ENCODE peak calls at places on chromosome 9, in ten cellular contexts. R, T, J, H, B, Z, P, E, N and U are unnamed samples.

GRCh38 chr9:124869986-124870560 is 8.1 kb downstream of the ARPC5L start:
- DNase-seq in P (peak; percentile 83), J (no peak), Z (no peak), T (peak; percentile 46), E (no peak), H (peak; percentile 87), N (peak; percentile 52), R (peak; percentile 65), B (peak; percentile 44), U (peak; percentile 63)

GRCh38 chr9:127991017-127991756 is 10.4 kb upstream of the EEIG1 start:
- DNase-seq in J (no peak), P (peak; percentile 83), R (peak; percentile 74), Z (no peak), B (no peak), N (no peak), T (peak; percentile 81), E (peak; percentile 92), H (no peak), U (peak; percentile 98)

GRCh38 chr9:126147186-126147585 is 179.4 kb upstream of the MVB12B start:
- DNase-seq in J (no peak), T (no peak), E (no peak), R (no peak), N (no peak), B (no peak), P (no peak), H (no peak), Z (no peak), U (no peak)

GRCh38 chr9:80899208-80899607 is 790.1 kb downstream of the TLE1 start:
- DNase-seq in B (peak; percentile 69), H (no peak), P (no peak), R (no peak), N (no peak), Z (peak; percentile 23), E (no peak), T (no peak), J (no peak), U (no peak)

GRCh38 chr9:134376386-134377142 is 50.3 kb downstream of the RXRA start:
- DNase-seq in J (no peak), B (no peak), T (peak; percentile 33), P (no peak), N (no peak), R (peak; percentile 88), Z (no peak), E (no peak), H (no peak), U (no peak)

GRCh38 chr9:79289856-79290255 is 281.9 kb upstream of the TLE4 start:
- DNase-seq in J (no peak), P (no peak), Z (no peak), B (no peak), R (no peak), H (no peak), E (no peak), N (no peak), T (no peak), U (no peak)

GRCh38 chr9:78443946-78444345 is 147.0 kb downstream of the PSAT1 start:
- DNase-seq in P (no peak), T (no peak), Z (peak; percentile 19), N (no peak), B (no peak), R (no peak), H (no peak), E (no peak), J (no peak), U (no peak)

GRCh38 chr9:137138701-137139467 is at the start of gene GRIN1:
- DNase-seq in P (no peak), T (no peak), B (no peak), H (peak; percentile 32), N (peak; percentile 28), J (no peak), E (no peak), Z (no peak), R (no peak), U (no peak)

GRCh38 chr9:73264636-73265035 is 113.0 kb downstream of the ANXA1 start:
- DNase-seq in T (no peak), J (no peak), B (peak; percentile 51), N (no peak), E (no peak), H (no peak), Z (no peak), P (no peak), R (no peak), U (no peak)

GRCh38 chr9:36911601-36912412 is 122.3 kb downstream of the PAX5 start:
- DNase-seq in R (no peak), H (no peak), J (no peak), Z (no peak), N (no peak), T (no peak), B (no peak), E (no peak), P (no peak), U (no peak)

GRCh38 chr9:89608646-89609335 is 4.0 kb downstream of the GADD45G start:
- DNase-seq in Z (no peak), J (no peak), P (no peak), N (no peak), E (no peak), H (no peak), B (no peak), R (no peak), T (no peak), U (no peak)

GRCh38 chr9:78620764-78621163 is 323.8 kb downstream of the PSAT1 start:
- DNase-seq in Z (peak; percentile 83), R (no peak), T (no peak), P (no peak), J (peak; percentile 55), N (no peak), H (no peak), E (no peak), B (peak; percentile 50), U (no peak)

GRCh38 chr9:124676159-124676551 is 95.0 kb downstream of the NR6A1 start:
- DNase-seq in J (no peak), B (no peak), N (no peak), P (no peak), T (peak; percentile 36), H (no peak), Z (no peak), R (no peak), E (no peak), U (no peak)

GRCh38 chr9:112925058-112925641 is 34.5 kb upstream of the SLC46A2 start:
- DNase-seq in N (peak; percentile 24), P (no peak), H (no peak), J (no peak), E (peak; percentile 38), R (no peak), T (peak; percentile 22), Z (no peak), B (peak; percentile 20), U (peak; percentile 61)

GRCh38 chr9:27572566-27572917 is 739 bp downstream of the C9orf72 start:
- DNase-seq in P (no peak), R (no peak), J (no peak), N (peak; percentile 83), T (peak; percentile 69), H (peak; percentile 73), B (peak; percentile 67), Z (no peak), E (peak; percentile 74), U (peak; percentile 63)

GRCh38 chr9:21317956-21318923 is 13.1 kb upstream of the IFNA5 start:
- DNase-seq in J (no peak), R (no peak), T (peak; percentile 48), P (no peak), N (peak; percentile 56), E (no peak), B (peak; percentile 25), H (no peak), Z (peak; percentile 10), U (peak; percentile 63)

GRCh38 chr9:135909371-135909770 is 2.0 kb upstream of the CAMSAP1 start:
- DNase-seq in P (no peak), E (no peak), T (no peak), Z (no peak), B (no peak), R (no peak), J (no peak), N (no peak), H (no peak), U (no peak)

DNA sequence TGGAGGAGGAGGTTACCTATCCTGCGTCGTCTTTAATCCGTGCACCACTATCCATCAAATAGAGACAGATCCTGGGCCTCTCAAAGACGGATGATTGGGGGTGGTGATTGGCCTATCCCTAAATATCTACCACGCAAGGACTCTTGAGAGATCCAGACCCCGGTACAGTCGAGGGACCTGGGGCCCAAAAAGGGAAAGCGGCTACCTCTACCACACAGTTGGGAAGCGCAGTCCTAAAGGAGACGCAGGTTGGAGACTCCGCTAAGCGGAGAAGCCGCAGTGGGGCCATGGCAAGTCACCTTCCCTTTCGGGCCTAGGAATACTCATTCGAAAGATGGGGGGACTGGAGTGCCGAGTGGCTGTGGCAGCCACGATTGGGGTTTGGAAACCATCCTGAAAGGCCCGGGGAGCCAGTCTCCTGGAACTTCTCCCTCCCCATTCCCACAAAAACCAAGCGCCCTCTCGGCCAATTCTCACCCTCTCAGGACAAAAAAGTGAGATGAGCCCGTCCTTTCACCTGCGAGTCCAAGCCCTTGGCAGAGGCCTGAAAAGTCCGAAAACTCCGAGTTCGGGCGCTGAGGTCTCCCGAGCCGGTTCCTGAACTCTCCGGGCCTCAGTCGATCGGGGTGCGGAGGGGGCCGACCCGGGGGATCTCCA is 499 bp upstream of the FOXE1 start:
- DNase-seq in H (no peak), P (no peak), T (no peak), B (no peak), R (no peak), N (no peak), E (peak; percentile 64), Z (no peak), J (no peak), U (no peak)
- H3K4me3 ChIP-seq in H (no peak overlapping the region), P (no peak overlapping the region), T (no peak overlapping the region), B (no peak overlapping the region), R (no peak overlapping the region), N (no peak overlapping the region), E (peak overlapping the region; percentile 64), Z (no peak overlapping the region), J (no peak overlapping the region), U (no peak overlapping the region)

GRCh38 chr9:129496187-129497063 is 124.5 kb downstream of the C9orf50 start:
- DNase-seq in H (peak; percentile 78), E (peak; percentile 65), B (peak; percentile 78), Z (peak; percentile 86), R (peak; percentile 95), N (peak; percentile 97), T (peak; percentile 97), J (peak; percentile 83), P (peak; percentile 93), U (peak; percentile 76)
- H3K4me3 ChIP-seq in H (peak overlapping the region; percentile 77), E (peak overlapping the region; percentile 60), B (peak overlapping the region; percentile 51), Z (peak overlapping the region; percentile 61), R (peak overlapping the region; percentile 62), N (peak overlapping the region; percentile 42), T (peak overlapping the region; percentile 46), J (peak overlapping the region; percentile 76), P (peak overlapping the region; percentile 27), U (peak overlapping the region; percentile 60)

GRCh38 chr9:93960221-93960970 is 5.2 kb upstream of the BARX1 start:
- DNase-seq in E (no peak), J (no peak), P (no peak), R (no peak), Z (no peak), B (no peak), T (no peak), N (no peak), H (no peak), U (peak; percentile 49)
- H3K4me3 ChIP-seq in E (no peak overlapping the region), J (no peak overlapping the region), P (no peak overlapping the region), R (no peak overlapping the region), Z (no peak overlapping the region), B (no peak overlapping the region), T (no peak overlapping the region), N (no peak overlapping the region), H (peak overlapping the region; percentile 19), U (no peak overlapping the region)

DNA sequence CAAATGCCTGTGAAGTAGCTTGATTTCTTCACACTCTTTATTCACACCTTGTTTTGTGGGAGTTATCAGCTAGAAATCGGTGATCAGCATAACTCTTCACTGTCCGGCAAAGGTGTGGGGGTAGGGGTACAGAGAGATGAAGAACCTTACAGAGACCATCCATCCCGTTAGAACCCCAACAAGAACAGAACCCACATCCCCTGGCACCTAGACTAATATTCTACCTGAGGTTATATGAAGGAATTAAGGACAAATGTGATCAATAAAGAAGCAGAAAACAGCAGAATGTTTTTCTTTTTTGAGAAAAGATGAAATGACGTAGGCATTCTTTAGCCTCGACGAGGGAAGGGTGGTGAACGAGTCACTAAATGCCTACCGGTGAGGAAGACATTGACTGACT is 44.7 kb downstream of the FANCC start:
- DNase-seq in Z (no peak), H (no peak), B (no peak), J (no peak), N (no peak), R (no peak), P (no peak), T (no peak), E (no peak), U (no peak)
- H3K4me3 ChIP-seq in Z (no peak overlapping the region), H (no peak overlapping the region), B (no peak overlapping the region), J (no peak overlapping the region), N (no peak overlapping the region), R (no peak overlapping the region), P (no peak overlapping the region), T (no peak overlapping the region), E (no peak overlapping the region), U (no peak overlapping the region)